ENCODE peak calls at places on chromosomes 4 and X, in ten cellular contexts. F is CD4-positive, alpha-beta T cell; Y is cardiac fibroblast; G is RPMI8226; A is kidney epithelial cell; I is endothelial cell; R is tibial artery; P is astrocyte of the hippocampus; O is breast epithelium; Z is anterior cingulate cortex. T is an unnamed sample.
A peak's percentile ranks its signal among the peaks of the same experiment; 100 is the strongest.

GRCh38 chr4:4541040-4541631 is 712 bp downstream of the STX18 start:
- DNase-seq in F (no peak), Y (peak; percentile 58), G (peak; percentile 15), A (no peak), I (peak; percentile 15), R (no peak), P (peak; percentile 44), O (no peak), Z (no peak), T (peak; percentile 55)

GRCh38 chr4:87530868-87531267 is 1.7 kb upstream of the SPARCL1 start:
- DNase-seq in F (no peak), Y (peak; percentile 95), G (no peak), A (no peak), I (no peak), R (peak; percentile 86), P (no peak), O (peak; percentile 77), Z (no peak), T (peak; percentile 11)

GRCh38 chr4:186725422-186726149 is 1.9 kb upstream of the FAT1 start:
- DNase-seq in F (no peak), Y (peak; percentile 88), G (peak; percentile 22), A (no peak), I (peak; percentile 66), R (peak; percentile 90), P (peak; percentile 94), O (peak; percentile 70), Z (peak; percentile 26), T (peak; percentile 83)

GRCh38 chr4:85829276-85830051 is 354.5 kb downstream of the ARHGAP24 start:
- DNase-seq in F (no peak), Y (no peak), G (peak; percentile 34), A (no peak), I (no peak), R (no peak), P (no peak), O (no peak), Z (no peak), T (no peak)

GRCh38 chr4:24914460-24914859 is 1.6 kb upstream of the CCDC149 start:
- DNase-seq in F (no peak), Y (no peak), G (no peak), A (no peak), I (no peak), R (no peak), P (no peak), O (no peak), Z (no peak), T (no peak)

GRCh38 chr4:118265312-118266144 is 87.3 kb downstream of the PRSS12 start:
- DNase-seq in F (no peak), Y (peak; percentile 21), G (no peak), A (no peak), I (peak; percentile 43), R (no peak), P (peak; percentile 57), O (no peak), Z (no peak), T (no peak)

GRCh38 chr4:46444318-46444717 is 54.4 kb upstream of the GABRA2 start:
- DNase-seq in F (no peak), Y (peak; percentile 20), G (no peak), A (no peak), I (no peak), R (no peak), P (no peak), O (no peak), Z (no peak), T (no peak)

GRCh38 chr4:25423548-25423947 is 46.5 kb downstream of the ANAPC4 start:
- DNase-seq in F (no peak), Y (no peak), G (no peak), A (no peak), I (no peak), R (no peak), P (no peak), O (no peak), Z (no peak), T (no peak)

GRCh38 chr4:158996669-158997074 is 106.2 kb upstream of the RAPGEF2 start:
- DNase-seq in F (no peak), Y (peak; percentile 88), G (no peak), A (peak; percentile 84), I (no peak), R (no peak), P (peak; percentile 94), O (no peak), Z (no peak), T (peak; percentile 98)

GRCh38 chrX:32572644-32573043 is 638.7 kb downstream of the DMD start:
- DNase-seq in F (no peak), Y (no peak), G (no peak), A (no peak), I (no peak), R (no peak), P (no peak), O (no peak), Z (no peak), T (no peak)

GRCh38 chrX:24301806-24302205 is 12.1 kb downstream of the SUPT20HL2 start:
- DNase-seq in F (no peak), Y (no peak), G (no peak), A (no peak), I (no peak), R (no peak), P (no peak), O (no peak), Z (no peak), T (no peak)

GRCh38 chr4:132108784-132109183 is 1040.3 kb upstream of the PCDH10 start:
- DNase-seq in F (no peak), Y (peak; percentile 26), G (no peak), A (no peak), I (no peak), R (no peak), P (peak; percentile 27), O (no peak), Z (no peak), T (peak; percentile 16)

GRCh38 chr4:103996059-103996458 is 276.3 kb upstream of the TACR3 start:
- DNase-seq in F (no peak), Y (peak; percentile 1), G (no peak), A (no peak), I (no peak), R (no peak), P (peak; percentile 45), O (no peak), Z (no peak), T (no peak)

GRCh38 chrX:147738260-147738659 is 173.5 kb upstream of the FMR1 start:
- DNase-seq in F (no peak), Y (no peak), G (no peak), A (no peak), I (no peak), R (no peak), P (no peak), O (no peak), Z (no peak), T (no peak)

GRCh38 chr4:38670939-38671593 is 7.1 kb downstream of the KLF3 start:
- DNase-seq in F (no peak), Y (no peak), G (peak; percentile 26), A (no peak), I (no peak), R (no peak), P (no peak), O (no peak), Z (no peak), T (no peak)

GRCh38 chr4:128821151-128821550 is 11.7 kb downstream of the JADE1 start:
- DNase-seq in F (no peak), Y (no peak), G (no peak), A (no peak), I (no peak), R (no peak), P (no peak), O (no peak), Z (no peak), T (peak; percentile 50)

GRCh38 chrX:1468250-1468772 is 15.6 kb upstream of the ASMTL start:
- DNase-seq in F (peak; percentile 67), Y (peak; percentile 12), G (peak; percentile 97), A (no peak), I (no peak), R (peak; percentile 61), P (peak; percentile 73), O (peak; percentile 25), Z (no peak), T (peak; percentile 77)

GRCh38 chr4:92249541-92249940 is 54.2 kb upstream of the GRID2 start:
- DNase-seq in F (no peak), Y (no peak), G (no peak), A (no peak), I (no peak), R (no peak), P (no peak), O (no peak), Z (no peak), T (no peak)

GRCh38 chrX:96081891-96082290 is 602.8 kb upstream of the DIAPH2 start:
- DNase-seq in F (no peak), Y (no peak), G (no peak), A (no peak), I (no peak), R (no peak), P (no peak), O (no peak), Z (no peak), T (no peak)

GRCh38 chrX:19743386-19743785 is 144.0 kb downstream of the SH3KBP1 start:
- DNase-seq in F (no peak), Y (no peak), G (peak; percentile 50), A (no peak), I (no peak), R (no peak), P (no peak), O (no peak), Z (no peak), T (no peak)

GRCh38 chr4:72112514-72113156 is 80.8 kb downstream of the NPFFR2 start:
- DNase-seq in F (no peak), Y (peak; percentile 0), G (no peak), A (peak; percentile 96), I (no peak), R (no peak), P (peak; percentile 46), O (no peak), Z (no peak), T (peak; percentile 53)

GRCh38 chrX:67555578-67556203 is 11.9 kb downstream of the AR start:
- DNase-seq in F (no peak), Y (peak; percentile 57), G (peak; percentile 28), A (no peak), I (peak; percentile 18), R (peak; percentile 55), P (peak; percentile 37), O (no peak), Z (no peak), T (peak; percentile 48)

GRCh38 chrX:40012039-40012799 is 85.5 kb downstream of the BCOR start:
- DNase-seq in F (no peak), Y (peak; percentile 67), G (no peak), A (no peak), I (peak; percentile 9), R (peak; percentile 72), P (peak; percentile 60), O (no peak), Z (no peak), T (peak; percentile 52)

GRCh38 chr4:19944806-19945205 is 306.9 kb upstream of the SLIT2 start:
- DNase-seq in F (no peak), Y (no peak), G (no peak), A (no peak), I (no peak), R (no peak), P (no peak), O (no peak), Z (no peak), T (no peak)

GRCh38 chr4:155761916-155762315 is 3.1 kb downstream of the GUCY1B1 start:
- DNase-seq in F (no peak), Y (no peak), G (no peak), A (peak; percentile 48), I (no peak), R (no peak), P (peak; percentile 33), O (no peak), Z (no peak), T (no peak)

T was measured in EL.